ENCODE peak calls at places on chromosomes 3 and 15, in four cellular contexts. One of them, this sample, is unnamed.
A peak's percentile ranks its signal among the peaks of the same experiment; 100 is the strongest.

GRCh38 chr15:77266708-77267387 is 153.1 kb downstream of the PEAK1 start:
- DNase-seq in left cardiac atrium: no peak
- DNase-seq in activated T-cell treated with anti-CD3 and anti-CD28 coated beads, Interleukin-2, amount 50 U/mL, for 72 hours: no peak
- DNase-seq in NCI-H524 treated with DMSO at 0.1 percent for 48 hours: no peak
- DNase-seq in this sample: no peak

GRCh38 chr3:54188176-54188791 is 65.9 kb downstream of the CACNA2D3 start:
- DNase-seq in activated T-cell treated with anti-CD3 and anti-CD28 coated beads, Interleukin-2, amount 50 U/mL, for 72 hours: peak; percentile 19
- DNase-seq in left cardiac atrium: peak; percentile 46
- DNase-seq in NCI-H524 treated with DMSO at 0.1 percent for 48 hours: no peak
- DNase-seq in this sample: peak; percentile 14

GRCh38 chr15:43463998-43464397 is 29.0 kb downstream of the TP53BP1 start:
- DNase-seq in activated T-cell treated with anti-CD3 and anti-CD28 coated beads, Interleukin-2, amount 50 U/mL, for 72 hours: no peak
- DNase-seq in NCI-H524 treated with DMSO at 0.1 percent for 48 hours: no peak
- DNase-seq in left cardiac atrium: no peak
- DNase-seq in this sample: no peak

GRCh38 chr3:43773273-43774104 is 82.8 kb downstream of the ABHD5 start:
- DNase-seq in activated T-cell treated with anti-CD3 and anti-CD28 coated beads, Interleukin-2, amount 50 U/mL, for 72 hours: no peak
- DNase-seq in left cardiac atrium: peak; percentile 32
- DNase-seq in NCI-H524 treated with DMSO at 0.1 percent for 48 hours: no peak
- DNase-seq in this sample: no peak

GRCh38 chr3:71127463-71128243 is 455.9 kb downstream of the FOXP1 start:
- DNase-seq in NCI-H524 treated with DMSO at 0.1 percent for 48 hours: no peak
- DNase-seq in activated T-cell treated with anti-CD3 and anti-CD28 coated beads, Interleukin-2, amount 50 U/mL, for 72 hours: peak; percentile 48
- DNase-seq in left cardiac atrium: no peak
- DNase-seq in this sample: peak; percentile 33

GRCh38 chr15:90239371-90239770 is 5.4 kb downstream of the GDPGP1 start:
- DNase-seq in NCI-H524 treated with DMSO at 0.1 percent for 48 hours: no peak
- DNase-seq in left cardiac atrium: no peak
- DNase-seq in activated T-cell treated with anti-CD3 and anti-CD28 coated beads, Interleukin-2, amount 50 U/mL, for 72 hours: no peak
- DNase-seq in this sample: no peak

GRCh38 chr3:194205675-194206133 is 69.8 kb downstream of the HES1 start:
- DNase-seq in activated T-cell treated with anti-CD3 and anti-CD28 coated beads, Interleukin-2, amount 50 U/mL, for 72 hours: peak; percentile 8
- DNase-seq in left cardiac atrium: no peak
- DNase-seq in NCI-H524 treated with DMSO at 0.1 percent for 48 hours: no peak
- DNase-seq in this sample: no peak

GRCh38 chr3:43620953-43621405 is 832 bp downstream of the ANO10 start:
- DNase-seq in NCI-H524 treated with DMSO at 0.1 percent for 48 hours: no peak
- DNase-seq in activated T-cell treated with anti-CD3 and anti-CD28 coated beads, Interleukin-2, amount 50 U/mL, for 72 hours: no peak
- DNase-seq in left cardiac atrium: no peak
- DNase-seq in this sample: no peak

GRCh38 chr3:28745904-28746617 is 397.4 kb upstream of the AZI2 start:
- DNase-seq in NCI-H524 treated with DMSO at 0.1 percent for 48 hours: no peak
- DNase-seq in activated T-cell treated with anti-CD3 and anti-CD28 coated beads, Interleukin-2, amount 50 U/mL, for 72 hours: no peak
- DNase-seq in left cardiac atrium: no peak
- DNase-seq in this sample: no peak

GRCh38 chr3:11570789-11571495 is 72.8 kb downstream of the VGLL4 start:
- DNase-seq in activated T-cell treated with anti-CD3 and anti-CD28 coated beads, Interleukin-2, amount 50 U/mL, for 72 hours: no peak
- DNase-seq in left cardiac atrium: peak; percentile 59
- DNase-seq in NCI-H524 treated with DMSO at 0.1 percent for 48 hours: no peak
- DNase-seq in this sample: no peak

GRCh38 chr15:44738340-44738984 is 2.1 kb downstream of the TRIM69 start:
- DNase-seq in activated T-cell treated with anti-CD3 and anti-CD28 coated beads, Interleukin-2, amount 50 U/mL, for 72 hours: no peak
- DNase-seq in NCI-H524 treated with DMSO at 0.1 percent for 48 hours: peak; percentile 7
- DNase-seq in left cardiac atrium: no peak
- DNase-seq in this sample: peak; percentile 64

GRCh38 chr3:16338124-16338523 is 73.1 kb downstream of the OXNAD1 start:
- DNase-seq in left cardiac atrium: no peak
- DNase-seq in NCI-H524 treated with DMSO at 0.1 percent for 48 hours: no peak
- DNase-seq in activated T-cell treated with anti-CD3 and anti-CD28 coated beads, Interleukin-2, amount 50 U/mL, for 72 hours: peak; percentile 41
- DNase-seq in this sample: peak; percentile 63

GRCh38 chr15:78317145-78317836 is 17.9 kb upstream of the SKIC8 start:
- DNase-seq in left cardiac atrium: no peak
- DNase-seq in NCI-H524 treated with DMSO at 0.1 percent for 48 hours: peak; percentile 44
- DNase-seq in activated T-cell treated with anti-CD3 and anti-CD28 coated beads, Interleukin-2, amount 50 U/mL, for 72 hours: no peak
- DNase-seq in this sample: no peak

GRCh38 chr3:30353711-30354467 is 252.5 kb upstream of the TGFBR2 start:
- DNase-seq in NCI-H524 treated with DMSO at 0.1 percent for 48 hours: no peak
- DNase-seq in left cardiac atrium: no peak
- DNase-seq in activated T-cell treated with anti-CD3 and anti-CD28 coated beads, Interleukin-2, amount 50 U/mL, for 72 hours: peak; percentile 57
- DNase-seq in this sample: peak; percentile 82

GRCh38 chr15:93063292-93063671 is 25.7 kb downstream of the RGMA start:
- DNase-seq in NCI-H524 treated with DMSO at 0.1 percent for 48 hours: no peak
- DNase-seq in activated T-cell treated with anti-CD3 and anti-CD28 coated beads, Interleukin-2, amount 50 U/mL, for 72 hours: no peak
- DNase-seq in left cardiac atrium: no peak
- DNase-seq in this sample: no peak

GRCh38 chr3:4504340-4505261 is 11.5 kb downstream of the ITPR1 start:
- DNase-seq in left cardiac atrium: no peak
- DNase-seq in activated T-cell treated with anti-CD3 and anti-CD28 coated beads, Interleukin-2, amount 50 U/mL, for 72 hours: peak; percentile 25
- DNase-seq in NCI-H524 treated with DMSO at 0.1 percent for 48 hours: no peak
- DNase-seq in this sample: peak; percentile 49

GRCh38 chr3:174413057-174413912 is 445.8 kb upstream of the NAALADL2 start:
- DNase-seq in NCI-H524 treated with DMSO at 0.1 percent for 48 hours: no peak
- DNase-seq in activated T-cell treated with anti-CD3 and anti-CD28 coated beads, Interleukin-2, amount 50 U/mL, for 72 hours: no peak
- DNase-seq in left cardiac atrium: no peak
- DNase-seq in this sample: no peak

GRCh38 chr15:57462391-57462790 is 86.1 kb downstream of the CGNL1 start:
- DNase-seq in NCI-H524 treated with DMSO at 0.1 percent for 48 hours: no peak
- DNase-seq in activated T-cell treated with anti-CD3 and anti-CD28 coated beads, Interleukin-2, amount 50 U/mL, for 72 hours: no peak
- DNase-seq in left cardiac atrium: no peak
- DNase-seq in this sample: no peak

GRCh38 chr15:67400890-67401289 is 120.0 kb upstream of the C15orf61 start:
- DNase-seq in NCI-H524 treated with DMSO at 0.1 percent for 48 hours: no peak
- DNase-seq in left cardiac atrium: no peak
- DNase-seq in activated T-cell treated with anti-CD3 and anti-CD28 coated beads, Interleukin-2, amount 50 U/mL, for 72 hours: no peak
- DNase-seq in this sample: no peak

GRCh38 chr15:80251505-80252280 is at the start of gene CTXND1:
- DNase-seq in activated T-cell treated with anti-CD3 and anti-CD28 coated beads, Interleukin-2, amount 50 U/mL, for 72 hours: peak; percentile 5
- DNase-seq in NCI-H524 treated with DMSO at 0.1 percent for 48 hours: no peak
- DNase-seq in left cardiac atrium: no peak
- DNase-seq in this sample: no peak

GRCh38 chr15:85155360-85155759 is 173.7 kb downstream of the PDE8A start:
- DNase-seq in NCI-H524 treated with DMSO at 0.1 percent for 48 hours: no peak
- DNase-seq in left cardiac atrium: no peak
- DNase-seq in activated T-cell treated with anti-CD3 and anti-CD28 coated beads, Interleukin-2, amount 50 U/mL, for 72 hours: no peak
- DNase-seq in this sample: no peak

GRCh38 chr3:127542441-127542952 is 48.0 kb downstream of the TPRA1 start:
- DNase-seq in activated T-cell treated with anti-CD3 and anti-CD28 coated beads, Interleukin-2, amount 50 U/mL, for 72 hours: no peak
- DNase-seq in left cardiac atrium: no peak
- DNase-seq in NCI-H524 treated with DMSO at 0.1 percent for 48 hours: no peak
- DNase-seq in this sample: no peak

GRCh38 chr3:47411696-47412452 is 31.1 kb downstream of the PTPN23 start:
- DNase-seq in activated T-cell treated with anti-CD3 and anti-CD28 coated beads, Interleukin-2, amount 50 U/mL, for 72 hours: no peak
- DNase-seq in NCI-H524 treated with DMSO at 0.1 percent for 48 hours: no peak
- DNase-seq in left cardiac atrium: no peak
- DNase-seq in this sample: no peak

GRCh38 chr15:90686435-90687218 is 30.5 kb upstream of the BLM start:
- DNase-seq in activated T-cell treated with anti-CD3 and anti-CD28 coated beads, Interleukin-2, amount 50 U/mL, for 72 hours: peak; percentile 48
- DNase-seq in left cardiac atrium: no peak
- DNase-seq in NCI-H524 treated with DMSO at 0.1 percent for 48 hours: peak; percentile 96
- DNase-seq in this sample: peak; percentile 58

GRCh38 chr3:196016485-196016884 is 65.4 kb downstream of the TFRC start:
- DNase-seq in NCI-H524 treated with DMSO at 0.1 percent for 48 hours: no peak
- DNase-seq in activated T-cell treated with anti-CD3 and anti-CD28 coated beads, Interleukin-2, amount 50 U/mL, for 72 hours: no peak
- DNase-seq in left cardiac atrium: no peak
- DNase-seq in this sample: no peak

GRCh38 chr3:188539631-188540194 is 385.8 kb downstream of the LPP start:
- DNase-seq in left cardiac atrium: no peak
- DNase-seq in NCI-H524 treated with DMSO at 0.1 percent for 48 hours: no peak
- DNase-seq in activated T-cell treated with anti-CD3 and anti-CD28 coated beads, Interleukin-2, amount 50 U/mL, for 72 hours: no peak
- DNase-seq in this sample: no peak

GRCh38 chr15:91357011-91357410 is 257.0 kb downstream of the SV2B start:
- DNase-seq in activated T-cell treated with anti-CD3 and anti-CD28 coated beads, Interleukin-2, amount 50 U/mL, for 72 hours: no peak
- DNase-seq in left cardiac atrium: no peak
- DNase-seq in NCI-H524 treated with DMSO at 0.1 percent for 48 hours: no peak
- DNase-seq in this sample: no peak

GRCh38 chr3:75224419-75224818 is 439.7 kb upstream of the FRG2C start:
- DNase-seq in NCI-H524 treated with DMSO at 0.1 percent for 48 hours: no peak
- DNase-seq in activated T-cell treated with anti-CD3 and anti-CD28 coated beads, Interleukin-2, amount 50 U/mL, for 72 hours: no peak
- DNase-seq in left cardiac atrium: no peak
- DNase-seq in this sample: no peak

GRCh38 chr15:61119556-61119955 is 109.5 kb downstream of the RORA start:
- DNase-seq in activated T-cell treated with anti-CD3 and anti-CD28 coated beads, Interleukin-2, amount 50 U/mL, for 72 hours: no peak
- DNase-seq in NCI-H524 treated with DMSO at 0.1 percent for 48 hours: no peak
- DNase-seq in left cardiac atrium: no peak
- DNase-seq in this sample: no peak

GRCh38 chr3:152320201-152320617 is 51.5 kb downstream of the MBNL1 start:
- DNase-seq in activated T-cell treated with anti-CD3 and anti-CD28 coated beads, Interleukin-2, amount 50 U/mL, for 72 hours: no peak
- DNase-seq in left cardiac atrium: no peak
- DNase-seq in NCI-H524 treated with DMSO at 0.1 percent for 48 hours: no peak
- DNase-seq in this sample: no peak

GRCh38 chr3:44992555-44993470 is 16.8 kb downstream of the EXOSC7 start:
- DNase-seq in left cardiac atrium: no peak
- DNase-seq in NCI-H524 treated with DMSO at 0.1 percent for 48 hours: no peak
- DNase-seq in activated T-cell treated with anti-CD3 and anti-CD28 coated beads, Interleukin-2, amount 50 U/mL, for 72 hours: peak; percentile 28
- DNase-seq in this sample: no peak

GRCh38 chr15:32700501-32701150 is 17.2 kb upstream of the GREM1 start:
- DNase-seq in activated T-cell treated with anti-CD3 and anti-CD28 coated beads, Interleukin-2, amount 50 U/mL, for 72 hours: no peak
- DNase-seq in NCI-H524 treated with DMSO at 0.1 percent for 48 hours: no peak
- DNase-seq in left cardiac atrium: no peak
- DNase-seq in this sample: no peak

GRCh38 chr15:58951388-58952060 is 18.0 kb upstream of the SLTM start:
- DNase-seq in left cardiac atrium: no peak
- DNase-seq in activated T-cell treated with anti-CD3 and anti-CD28 coated beads, Interleukin-2, amount 50 U/mL, for 72 hours: no peak
- DNase-seq in NCI-H524 treated with DMSO at 0.1 percent for 48 hours: no peak
- DNase-seq in this sample: no peak

GRCh38 chr3:7917443-7918151 is 584.0 kb upstream of the LMCD1 start:
- DNase-seq in left cardiac atrium: no peak
- DNase-seq in activated T-cell treated with anti-CD3 and anti-CD28 coated beads, Interleukin-2, amount 50 U/mL, for 72 hours: peak; percentile 7
- DNase-seq in NCI-H524 treated with DMSO at 0.1 percent for 48 hours: no peak
- DNase-seq in this sample: no peak

GRCh38 chr3:125083776-125084175 is 28.0 kb upstream of the HEG1 start:
- DNase-seq in NCI-H524 treated with DMSO at 0.1 percent for 48 hours: no peak
- DNase-seq in activated T-cell treated with anti-CD3 and anti-CD28 coated beads, Interleukin-2, amount 50 U/mL, for 72 hours: no peak
- DNase-seq in left cardiac atrium: no peak
- DNase-seq in this sample: no peak

GRCh38 chr3:354433-354832 is 157.9 kb downstream of the CHL1 start:
- DNase-seq in left cardiac atrium: no peak
- DNase-seq in NCI-H524 treated with DMSO at 0.1 percent for 48 hours: no peak
- DNase-seq in activated T-cell treated with anti-CD3 and anti-CD28 coated beads, Interleukin-2, amount 50 U/mL, for 72 hours: peak; percentile 6
- DNase-seq in this sample: peak; percentile 9